ENCODE peak calls at places on chromosomes 3 and 15, in six cellular contexts. One of them, this sample, is unnamed.

GRCh38 chr3:167886690-167887089 is 151.2 kb downstream of the SERPINI1 start:
- DNase-seq in head of caudate nucleus: no peak
- DNase-seq in COR-L47: no peak
- DNase-seq in RCC 7860: no peak
- DNase-seq in DMS153: no peak
- DNase-seq in Caki2: no peak
- DNase-seq in this sample: no peak

GRCh38 chr3:192935441-192935840 is 17.8 kb upstream of the MB21D2 start:
- DNase-seq in RCC 7860: no peak
- DNase-seq in Caki2: no peak
- DNase-seq in COR-L47: no peak
- DNase-seq in head of caudate nucleus: no peak
- DNase-seq in DMS153: no peak
- DNase-seq in this sample: no peak

GRCh38 chr15:51621917-51622268 is 678 bp downstream of the DMXL2 start:
- DNase-seq in DMS153: no peak
- DNase-seq in COR-L47: peak
- DNase-seq in head of caudate nucleus: peak
- DNase-seq in Caki2: peak
- DNase-seq in RCC 7860: peak
- DNase-seq in this sample: peak

GRCh38 chr15:64623347-64624024 is 151.9 kb downstream of the RBPMS2 start:
- DNase-seq in head of caudate nucleus: no peak
- DNase-seq in RCC 7860: no peak
- DNase-seq in COR-L47: no peak
- DNase-seq in DMS153: no peak
- DNase-seq in Caki2: no peak
- DNase-seq in this sample: no peak

GRCh38 chr3:152260026-152260425 is 8.7 kb upstream of the MBNL1 start:
- DNase-seq in COR-L47: no peak
- DNase-seq in DMS153: no peak
- DNase-seq in Caki2: no peak
- DNase-seq in head of caudate nucleus: no peak
- DNase-seq in RCC 7860: no peak
- DNase-seq in this sample: peak

GRCh38 chr3:149376728-149377407 is 581 bp downstream of the TM4SF1 start:
- DNase-seq in Caki2: no peak
- DNase-seq in RCC 7860: peak
- DNase-seq in head of caudate nucleus: no peak
- DNase-seq in COR-L47: peak
- DNase-seq in DMS153: no peak
- DNase-seq in this sample: peak

GRCh38 chr3:27713435-27713880 is 8.7 kb downstream of the EOMES start:
- DNase-seq in head of caudate nucleus: no peak
- DNase-seq in Caki2: no peak
- DNase-seq in DMS153: no peak
- DNase-seq in RCC 7860: no peak
- DNase-seq in COR-L47: no peak
- DNase-seq in this sample: no peak

GRCh38 chr3:50481992-50482391 is 21.4 kb downstream of the CACNA2D2 start:
- DNase-seq in DMS153: no peak
- DNase-seq in head of caudate nucleus: no peak
- DNase-seq in Caki2: no peak
- DNase-seq in COR-L47: no peak
- DNase-seq in RCC 7860: no peak
- DNase-seq in this sample: no peak

GRCh38 chr15:74422723-74423442 is 10.9 kb downstream of the SEMA7A start:
- DNase-seq in RCC 7860: peak
- DNase-seq in head of caudate nucleus: peak
- DNase-seq in Caki2: peak
- DNase-seq in COR-L47: no peak
- DNase-seq in DMS153: no peak
- DNase-seq in this sample: peak

GRCh38 chr3:29697989-29698388 is 417.1 kb downstream of the RBMS3 start:
- DNase-seq in DMS153: no peak
- DNase-seq in RCC 7860: peak
- DNase-seq in COR-L47: no peak
- DNase-seq in Caki2: no peak
- DNase-seq in head of caudate nucleus: no peak
- DNase-seq in this sample: no peak

GRCh38 chr15:56917652-56918045 is 795 bp upstream of the TCF12 start:
- DNase-seq in Caki2: no peak
- DNase-seq in COR-L47: peak
- DNase-seq in head of caudate nucleus: peak
- DNase-seq in RCC 7860: no peak
- DNase-seq in DMS153: no peak
- DNase-seq in this sample: no peak

GRCh38 chr3:134753999-134754742 is 40.9 kb upstream of the EPHB1 start:
- DNase-seq in Caki2: no peak
- DNase-seq in DMS153: no peak
- DNase-seq in head of caudate nucleus: no peak
- DNase-seq in COR-L47: no peak
- DNase-seq in RCC 7860: no peak
- DNase-seq in this sample: no peak

GRCh38 chr3:55549172-55549571 is 62.1 kb upstream of the WNT5A start:
- DNase-seq in head of caudate nucleus: no peak
- DNase-seq in DMS153: no peak
- DNase-seq in RCC 7860: no peak
- DNase-seq in Caki2: no peak
- DNase-seq in COR-L47: no peak
- DNase-seq in this sample: no peak

GRCh38 chr3:123757281-123757940 is 126.7 kb downstream of the MYLK start:
- DNase-seq in RCC 7860: peak
- DNase-seq in head of caudate nucleus: peak
- DNase-seq in COR-L47: no peak
- DNase-seq in Caki2: peak
- DNase-seq in DMS153: peak
- DNase-seq in this sample: peak

GRCh38 chr3:38479431-38480092 is 16.6 kb upstream of the EXOG start:
- DNase-seq in head of caudate nucleus: peak
- DNase-seq in Caki2: peak
- DNase-seq in RCC 7860: peak
- DNase-seq in COR-L47: peak
- DNase-seq in DMS153: no peak
- DNase-seq in this sample: peak

GRCh38 chr15:66132251-66132816 is 121.2 kb downstream of the MEGF11 start:
- DNase-seq in COR-L47: no peak
- DNase-seq in Caki2: no peak
- DNase-seq in DMS153: no peak
- DNase-seq in head of caudate nucleus: peak
- DNase-seq in RCC 7860: no peak
- DNase-seq in this sample: no peak

GRCh38 chr3:150469031-150469930 is 61.2 kb downstream of the TSC22D2 start:
- DNase-seq in DMS153: no peak
- DNase-seq in RCC 7860: peak
- DNase-seq in Caki2: peak
- DNase-seq in head of caudate nucleus: peak
- DNase-seq in COR-L47: no peak
- DNase-seq in this sample: peak

GRCh38 chr15:58952751-58953150 is 19.3 kb upstream of the SLTM start:
- DNase-seq in DMS153: no peak
- DNase-seq in Caki2: peak
- DNase-seq in head of caudate nucleus: no peak
- DNase-seq in RCC 7860: no peak
- DNase-seq in COR-L47: no peak
- DNase-seq in this sample: no peak

GRCh38 chr15:25784876-25785642 is 78.1 kb downstream of the ATP10A start:
- DNase-seq in COR-L47: no peak
- DNase-seq in RCC 7860: peak
- DNase-seq in Caki2: no peak
- DNase-seq in DMS153: no peak
- DNase-seq in head of caudate nucleus: no peak
- DNase-seq in this sample: no peak

GRCh38 chr15:30922469-30923311 is 19.0 kb downstream of the FAN1 start:
- DNase-seq in DMS153: no peak
- DNase-seq in RCC 7860: peak
- DNase-seq in Caki2: peak
- DNase-seq in head of caudate nucleus: peak
- DNase-seq in COR-L47: no peak
- DNase-seq in this sample: peak

GRCh38 chr15:71788646-71789579 is 21.4 kb upstream of the NR2E3 start:
- DNase-seq in RCC 7860: no peak
- DNase-seq in Caki2: no peak
- DNase-seq in COR-L47: no peak
- DNase-seq in head of caudate nucleus: no peak
- DNase-seq in DMS153: no peak
- DNase-seq in this sample: no peak

GRCh38 chr3:24272875-24273274 is 221.8 kb downstream of the THRB start:
- DNase-seq in head of caudate nucleus: no peak
- DNase-seq in Caki2: no peak
- DNase-seq in COR-L47: no peak
- DNase-seq in DMS153: no peak
- DNase-seq in RCC 7860: no peak
- DNase-seq in this sample: peak

GRCh38 chr3:51354766-51355615 is 30.1 kb upstream of the MANF start:
- DNase-seq in head of caudate nucleus: no peak
- DNase-seq in Caki2: no peak
- DNase-seq in COR-L47: no peak
- DNase-seq in DMS153: no peak
- DNase-seq in RCC 7860: no peak
- DNase-seq in this sample: no peak

GRCh38 chr3:144011251-144011799 is 39.7 kb downstream of the DIPK2A start:
- DNase-seq in COR-L47: no peak
- DNase-seq in RCC 7860: no peak
- DNase-seq in Caki2: no peak
- DNase-seq in head of caudate nucleus: no peak
- DNase-seq in DMS153: no peak
- DNase-seq in this sample: no peak

GRCh38 chr15:99477745-99478525 is 87.8 kb upstream of the MEF2A start:
- DNase-seq in RCC 7860: no peak
- DNase-seq in DMS153: no peak
- DNase-seq in Caki2: no peak
- DNase-seq in head of caudate nucleus: no peak
- DNase-seq in COR-L47: no peak
- DNase-seq in this sample: no peak

GRCh38 chr3:150515210-150515609 is 31.1 kb downstream of the SERP1 start:
- DNase-seq in Caki2: no peak
- DNase-seq in DMS153: no peak
- DNase-seq in RCC 7860: no peak
- DNase-seq in COR-L47: no peak
- DNase-seq in head of caudate nucleus: no peak
- DNase-seq in this sample: no peak

GRCh38 chr3:29686889-29687592 is 406.2 kb downstream of the RBMS3 start:
- DNase-seq in Caki2: no peak
- DNase-seq in COR-L47: no peak
- DNase-seq in RCC 7860: peak
- DNase-seq in DMS153: no peak
- DNase-seq in head of caudate nucleus: no peak
- DNase-seq in this sample: peak

GRCh38 chr3:5115506-5116162 is 6.5 kb upstream of the ARL8B start:
- DNase-seq in COR-L47: no peak
- DNase-seq in Caki2: no peak
- DNase-seq in RCC 7860: no peak
- DNase-seq in head of caudate nucleus: no peak
- DNase-seq in DMS153: no peak
- DNase-seq in this sample: no peak

GRCh38 chr3:10470666-10471336 is 34.6 kb downstream of the ATP2B2 start:
- DNase-seq in DMS153: no peak
- DNase-seq in head of caudate nucleus: no peak
- DNase-seq in Caki2: no peak
- DNase-seq in RCC 7860: no peak
- DNase-seq in COR-L47: no peak
- DNase-seq in this sample: no peak

GRCh38 chr3:188259611-188260010 is 105.7 kb downstream of the LPP start:
- DNase-seq in Caki2: no peak
- DNase-seq in DMS153: no peak
- DNase-seq in head of caudate nucleus: no peak
- DNase-seq in COR-L47: no peak
- DNase-seq in RCC 7860: no peak
- DNase-seq in this sample: no peak

GRCh38 chr15:61393949-61394348 is 164.8 kb upstream of the RORA start:
- DNase-seq in COR-L47: no peak
- DNase-seq in RCC 7860: no peak
- DNase-seq in DMS153: no peak
- DNase-seq in head of caudate nucleus: no peak
- DNase-seq in Caki2: no peak
- DNase-seq in this sample: no peak

GRCh38 chr15:68672781-68673205 is 94.0 kb downstream of the CORO2B start:
- DNase-seq in DMS153: peak
- DNase-seq in head of caudate nucleus: peak
- DNase-seq in Caki2: no peak
- DNase-seq in RCC 7860: no peak
- DNase-seq in COR-L47: peak
- DNase-seq in this sample: no peak

GRCh38 chr3:115616461-115616860 is 6.8 kb upstream of the GAP43 start:
- DNase-seq in COR-L47: no peak
- DNase-seq in Caki2: no peak
- DNase-seq in head of caudate nucleus: no peak
- DNase-seq in RCC 7860: no peak
- DNase-seq in DMS153: no peak
- DNase-seq in this sample: no peak

GRCh38 chr15:43751885-43752284 is 5.6 kb downstream of the PDIA3 start:
- DNase-seq in RCC 7860: no peak
- DNase-seq in Caki2: no peak
- DNase-seq in COR-L47: no peak
- DNase-seq in DMS153: no peak
- DNase-seq in head of caudate nucleus: no peak
- DNase-seq in this sample: no peak

GRCh38 chr3:60839242-60839641 is 412.0 kb downstream of the FHIT start:
- DNase-seq in RCC 7860: no peak
- DNase-seq in COR-L47: no peak
- DNase-seq in Caki2: no peak
- DNase-seq in head of caudate nucleus: peak
- DNase-seq in DMS153: peak
- DNase-seq in this sample: peak

This sample was measured in kidney glomerular epithelial cell.